ENCODE peak calls at places on chromosomes 12 and 14, in eight cellular contexts. One of them, this sample, is unnamed.

GRCh38 chr12:95413576-95413975 is 60.4 kb upstream of the METAP2 start:
- DNase-seq in psoas muscle: no peak
- DNase-seq in lower lobe of right lung: no peak
- DNase-seq in astrocyte of the spinal cord: peak
- DNase-seq in cardiac fibroblast: peak
- DNase-seq in GM23338: no peak
- DNase-seq in GM23248: peak
- DNase-seq in AG04450: no peak
- DNase-seq in this sample: no peak

GRCh38 chr12:26032290-26032689 is 73.8 kb downstream of the RASSF8 start:
- DNase-seq in psoas muscle: no peak
- DNase-seq in lower lobe of right lung: no peak
- DNase-seq in astrocyte of the spinal cord: no peak
- DNase-seq in cardiac fibroblast: peak
- DNase-seq in GM23338: no peak
- DNase-seq in GM23248: peak
- DNase-seq in AG04450: no peak
- DNase-seq in this sample: no peak

GRCh38 chr12:15334225-15334624 is 11.9 kb downstream of the PTPRO start:
- DNase-seq in psoas muscle: no peak
- DNase-seq in lower lobe of right lung: no peak
- DNase-seq in astrocyte of the spinal cord: no peak
- DNase-seq in cardiac fibroblast: peak
- DNase-seq in GM23338: no peak
- DNase-seq in GM23248: no peak
- DNase-seq in AG04450: no peak
- DNase-seq in this sample: no peak

GRCh38 chr12:15851045-15851444 is 31.1 kb upstream of the STRAP start:
- DNase-seq in psoas muscle: no peak
- DNase-seq in lower lobe of right lung: no peak
- DNase-seq in astrocyte of the spinal cord: no peak
- DNase-seq in cardiac fibroblast: no peak
- DNase-seq in GM23338: no peak
- DNase-seq in GM23248: no peak
- DNase-seq in AG04450: no peak
- DNase-seq in this sample: no peak

GRCh38 chr12:50188280-50188781 is 21.2 kb upstream of the CERS5 start:
- DNase-seq in psoas muscle: no peak
- DNase-seq in lower lobe of right lung: no peak
- DNase-seq in astrocyte of the spinal cord: no peak
- DNase-seq in cardiac fibroblast: peak
- DNase-seq in GM23338: no peak
- DNase-seq in GM23248: peak
- DNase-seq in AG04450: no peak
- DNase-seq in this sample: no peak

GRCh38 chr14:104800600-104801283 is at the start of gene ZBTB42:
- DNase-seq in psoas muscle: peak
- DNase-seq in lower lobe of right lung: peak
- DNase-seq in astrocyte of the spinal cord: peak
- DNase-seq in cardiac fibroblast: peak
- DNase-seq in GM23338: peak
- DNase-seq in GM23248: peak
- DNase-seq in AG04450: no peak
- DNase-seq in this sample: no peak

GRCh38 chr12:112686373-112686772 is 105.2 kb upstream of the RPH3A start:
- DNase-seq in psoas muscle: no peak
- DNase-seq in lower lobe of right lung: no peak
- DNase-seq in astrocyte of the spinal cord: no peak
- DNase-seq in cardiac fibroblast: peak
- DNase-seq in GM23338: no peak
- DNase-seq in GM23248: peak
- DNase-seq in AG04450: no peak
- DNase-seq in this sample: no peak

GRCh38 chr14:105702275-105702817 is 176.0 kb downstream of the TMEM121 start:
- DNase-seq in psoas muscle: no peak
- DNase-seq in lower lobe of right lung: no peak
- DNase-seq in astrocyte of the spinal cord: no peak
- DNase-seq in cardiac fibroblast: no peak
- DNase-seq in GM23338: no peak
- DNase-seq in GM23248: no peak
- DNase-seq in AG04450: no peak
- DNase-seq in this sample: no peak

GRCh38 chr12:95446511-95446910 is 27.4 kb upstream of the METAP2 start:
- DNase-seq in psoas muscle: peak
- DNase-seq in lower lobe of right lung: peak
- DNase-seq in astrocyte of the spinal cord: peak
- DNase-seq in cardiac fibroblast: peak
- DNase-seq in GM23338: peak
- DNase-seq in GM23248: no peak
- DNase-seq in AG04450: no peak
- DNase-seq in this sample: no peak

GRCh38 chr14:60133487-60133886 is 31.7 kb downstream of the DHRS7 start:
- DNase-seq in psoas muscle: no peak
- DNase-seq in lower lobe of right lung: no peak
- DNase-seq in astrocyte of the spinal cord: peak
- DNase-seq in cardiac fibroblast: peak
- DNase-seq in GM23338: no peak
- DNase-seq in GM23248: peak
- DNase-seq in AG04450: no peak
- DNase-seq in this sample: no peak

GRCh38 chr12:7542813-7543212 is 39.2 kb upstream of the CD163 start:
- DNase-seq in psoas muscle: no peak
- DNase-seq in lower lobe of right lung: no peak
- DNase-seq in astrocyte of the spinal cord: peak
- DNase-seq in cardiac fibroblast: peak
- DNase-seq in GM23338: no peak
- DNase-seq in GM23248: peak
- DNase-seq in AG04450: no peak
- DNase-seq in this sample: no peak

GRCh38 chr14:93230539-93230938 is 23.5 kb downstream of the UBR7 start:
- DNase-seq in psoas muscle: no peak
- DNase-seq in lower lobe of right lung: no peak
- DNase-seq in astrocyte of the spinal cord: no peak
- DNase-seq in cardiac fibroblast: no peak
- DNase-seq in GM23338: no peak
- DNase-seq in GM23248: no peak
- DNase-seq in AG04450: no peak
- DNase-seq in this sample: no peak

GRCh38 chr12:113133036-113133435 is 2.5 kb downstream of the RASAL1 start:
- DNase-seq in psoas muscle: no peak
- DNase-seq in lower lobe of right lung: peak
- DNase-seq in astrocyte of the spinal cord: no peak
- DNase-seq in cardiac fibroblast: no peak
- DNase-seq in GM23338: no peak
- DNase-seq in GM23248: no peak
- DNase-seq in AG04450: no peak
- DNase-seq in this sample: no peak

GRCh38 chr12:18492372-18493025 is 231.2 kb downstream of the PIK3C2G start:
- DNase-seq in psoas muscle: no peak
- DNase-seq in lower lobe of right lung: no peak
- DNase-seq in astrocyte of the spinal cord: peak
- DNase-seq in cardiac fibroblast: peak
- DNase-seq in GM23338: no peak
- DNase-seq in GM23248: peak
- DNase-seq in AG04450: peak
- DNase-seq in this sample: no peak

GRCh38 chr14:72781476-72782181 is 112.3 kb downstream of the DPF3 start:
- DNase-seq in psoas muscle: no peak
- DNase-seq in lower lobe of right lung: no peak
- DNase-seq in astrocyte of the spinal cord: peak
- DNase-seq in cardiac fibroblast: peak
- DNase-seq in GM23338: no peak
- DNase-seq in GM23248: peak
- DNase-seq in AG04450: no peak
- DNase-seq in this sample: no peak

GRCh38 chr14:68548194-68549056 is 244.4 kb downstream of the ZFP36L1 start:
- DNase-seq in psoas muscle: peak
- DNase-seq in lower lobe of right lung: peak
- DNase-seq in astrocyte of the spinal cord: peak
- DNase-seq in cardiac fibroblast: peak
- DNase-seq in GM23338: peak
- DNase-seq in GM23248: peak
- DNase-seq in AG04450: peak
- DNase-seq in this sample: no peak

GRCh38 chr12:28961948-28962384 is 187.1 kb upstream of the FAR2 start:
- DNase-seq in psoas muscle: no peak
- DNase-seq in lower lobe of right lung: no peak
- DNase-seq in astrocyte of the spinal cord: peak
- DNase-seq in cardiac fibroblast: peak
- DNase-seq in GM23338: no peak
- DNase-seq in GM23248: no peak
- DNase-seq in AG04450: no peak
- DNase-seq in this sample: no peak

GRCh38 chr12:49805409-49805808 is 22.8 kb downstream of the NCKAP5L start:
- DNase-seq in psoas muscle: no peak
- DNase-seq in lower lobe of right lung: no peak
- DNase-seq in astrocyte of the spinal cord: no peak
- DNase-seq in cardiac fibroblast: no peak
- DNase-seq in GM23338: no peak
- DNase-seq in GM23248: no peak
- DNase-seq in AG04450: no peak
- DNase-seq in this sample: no peak

GRCh38 chr14:49479432-49479831 is 106.7 kb downstream of the RPS29 start:
- DNase-seq in psoas muscle: no peak
- DNase-seq in lower lobe of right lung: no peak
- DNase-seq in astrocyte of the spinal cord: peak
- DNase-seq in cardiac fibroblast: no peak
- DNase-seq in GM23338: no peak
- DNase-seq in GM23248: peak
- DNase-seq in AG04450: no peak
- DNase-seq in this sample: no peak

GRCh38 chr14:103292426-103293374 is 41.3 kb upstream of the EIF5 start:
- DNase-seq in psoas muscle: peak
- DNase-seq in lower lobe of right lung: peak
- DNase-seq in astrocyte of the spinal cord: peak
- DNase-seq in cardiac fibroblast: peak
- DNase-seq in GM23338: peak
- DNase-seq in GM23248: peak
- DNase-seq in AG04450: peak
- DNase-seq in this sample: peak

GRCh38 chr12:73445658-73446324 is 1091.8 kb upstream of the ATXN7L3B start:
- DNase-seq in psoas muscle: no peak
- DNase-seq in lower lobe of right lung: no peak
- DNase-seq in astrocyte of the spinal cord: no peak
- DNase-seq in cardiac fibroblast: no peak
- DNase-seq in GM23338: no peak
- DNase-seq in GM23248: no peak
- DNase-seq in AG04450: no peak
- DNase-seq in this sample: no peak

GRCh38 chr12:51439330-51439729 is 14.7 kb downstream of the SLC4A8 start:
- DNase-seq in psoas muscle: no peak
- DNase-seq in lower lobe of right lung: no peak
- DNase-seq in astrocyte of the spinal cord: no peak
- DNase-seq in cardiac fibroblast: no peak
- DNase-seq in GM23338: no peak
- DNase-seq in GM23248: no peak
- DNase-seq in AG04450: no peak
- DNase-seq in this sample: no peak

GRCh38 chr12:68013181-68013580 is 23.9 kb downstream of the IFNG-AS1 start:
- DNase-seq in psoas muscle: no peak
- DNase-seq in lower lobe of right lung: no peak
- DNase-seq in astrocyte of the spinal cord: no peak
- DNase-seq in cardiac fibroblast: no peak
- DNase-seq in GM23338: no peak
- DNase-seq in GM23248: no peak
- DNase-seq in AG04450: no peak
- DNase-seq in this sample: no peak
- H3K4me3 ChIP-seq in psoas muscle: no peak
- H3K4me3 ChIP-seq in lower lobe of right lung: no peak
- H3K4me3 ChIP-seq in astrocyte of the spinal cord: no peak
- H3K4me3 ChIP-seq in cardiac fibroblast: no peak
- H3K4me3 ChIP-seq in GM23338: no peak
- H3K4me3 ChIP-seq in GM23248: no peak
- H3K4me3 ChIP-seq in AG04450: no peak
- H3K4me3 ChIP-seq in this sample: no peak

GRCh38 chr14:96796851-96797187 is 363 bp upstream of the VRK1 start:
- DNase-seq in psoas muscle: no peak
- DNase-seq in lower lobe of right lung: no peak
- DNase-seq in astrocyte of the spinal cord: no peak
- DNase-seq in cardiac fibroblast: no peak
- DNase-seq in GM23338: no peak
- DNase-seq in GM23248: no peak
- DNase-seq in AG04450: no peak
- DNase-seq in this sample: no peak
- H3K4me3 ChIP-seq in psoas muscle: peak
- H3K4me3 ChIP-seq in lower lobe of right lung: no peak
- H3K4me3 ChIP-seq in astrocyte of the spinal cord: no peak
- H3K4me3 ChIP-seq in cardiac fibroblast: no peak
- H3K4me3 ChIP-seq in GM23338: no peak
- H3K4me3 ChIP-seq in GM23248: peak
- H3K4me3 ChIP-seq in AG04450: peak
- H3K4me3 ChIP-seq in this sample: no peak

DNA sequence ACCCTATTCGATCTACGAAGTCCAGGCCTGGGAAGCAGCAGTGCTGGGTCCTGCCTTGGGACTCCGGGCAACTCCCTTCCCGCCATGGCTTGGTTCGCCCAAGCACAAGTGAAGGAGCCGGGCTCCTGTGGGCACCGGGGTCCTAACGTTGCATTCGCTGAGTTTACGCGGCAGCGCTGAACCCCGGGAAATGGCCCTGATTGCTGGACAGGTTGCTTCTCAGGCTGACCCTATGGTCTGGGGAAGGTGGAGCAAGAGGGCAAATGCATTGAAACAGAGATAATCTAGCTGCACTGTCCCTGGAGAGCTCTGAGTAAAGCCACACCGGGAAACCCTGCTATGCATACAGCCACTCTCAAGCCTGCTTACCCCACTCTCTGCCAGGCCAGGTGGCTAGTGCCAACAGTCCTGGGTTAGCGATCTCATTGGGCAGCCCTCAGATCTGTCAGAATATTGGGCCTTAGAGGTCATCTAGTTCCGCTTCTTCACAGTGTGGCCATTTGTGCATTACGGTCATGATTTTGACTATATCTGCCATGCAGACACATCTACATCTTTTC is 11.3 kb downstream of the SYNE3 start:
- DNase-seq in psoas muscle: no peak
- DNase-seq in lower lobe of right lung: no peak
- DNase-seq in astrocyte of the spinal cord: no peak
- DNase-seq in cardiac fibroblast: no peak
- DNase-seq in GM23338: no peak
- DNase-seq in GM23248: no peak
- DNase-seq in AG04450: no peak
- DNase-seq in this sample: no peak
- H3K4me3 ChIP-seq in psoas muscle: no peak
- H3K4me3 ChIP-seq in lower lobe of right lung: no peak
- H3K4me3 ChIP-seq in astrocyte of the spinal cord: no peak
- H3K4me3 ChIP-seq in cardiac fibroblast: no peak
- H3K4me3 ChIP-seq in GM23338: no peak
- H3K4me3 ChIP-seq in GM23248: no peak
- H3K4me3 ChIP-seq in AG04450: no peak
- H3K4me3 ChIP-seq in this sample: no peak

DNA sequence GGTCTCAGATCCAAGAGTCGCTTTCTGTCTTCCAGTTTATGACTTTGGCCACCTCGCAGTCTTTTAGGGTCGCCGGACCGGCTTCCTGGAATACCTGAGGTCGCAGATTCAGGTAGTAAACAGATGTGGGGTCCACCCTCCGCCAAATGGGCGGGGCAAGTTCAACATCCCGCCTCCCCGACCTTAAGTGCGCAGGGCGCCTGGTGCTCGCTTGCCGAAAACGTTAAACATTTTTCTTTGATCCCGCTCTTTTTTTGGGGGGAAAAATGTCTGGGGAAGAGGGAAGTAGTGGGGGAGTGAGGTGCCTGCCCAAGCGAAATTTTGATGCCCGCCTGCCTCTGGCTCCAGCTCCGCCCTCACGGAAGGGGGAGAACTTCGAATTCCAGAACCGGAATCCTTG is 73.9 kb upstream of the TBX5 start:
- DNase-seq in psoas muscle: no peak
- DNase-seq in lower lobe of right lung: no peak
- DNase-seq in astrocyte of the spinal cord: no peak
- DNase-seq in cardiac fibroblast: no peak
- DNase-seq in GM23338: peak
- DNase-seq in GM23248: peak
- DNase-seq in AG04450: no peak
- DNase-seq in this sample: no peak
- H3K4me3 ChIP-seq in psoas muscle: no peak
- H3K4me3 ChIP-seq in lower lobe of right lung: peak
- H3K4me3 ChIP-seq in astrocyte of the spinal cord: peak
- H3K4me3 ChIP-seq in cardiac fibroblast: peak
- H3K4me3 ChIP-seq in GM23338: peak
- H3K4me3 ChIP-seq in GM23248: peak
- H3K4me3 ChIP-seq in AG04450: peak
- H3K4me3 ChIP-seq in this sample: no peak